ENCODE peak calls at places on chromosomes 13 and 19, in eight cellular contexts. B is fibroblast of mammary gland; M is GM12878; T is thoracic aorta; S is CD8-positive, alpha-beta T cell; Y is left ventricle myocardium inferior; Q is astrocyte of the cerebellum; W is dorsolateral prefrontal cortex. A is an unnamed sample.

GRCh38 chr13:46676378-46676725 is 120.6 kb downstream of the ESD start:
- DNase-seq in B (no peak), M (no peak), T (no peak), S (no peak), Y (no peak), Q (no peak), W (no peak), A (no peak)

GRCh38 chr13:23622991-23623390 is 52.8 kb downstream of the TNFRSF19 start:
- DNase-seq in B (no peak), M (peak; percentile 36), T (no peak), S (no peak), Y (no peak), Q (no peak), W (no peak), A (peak; percentile 30)

GRCh38 chr13:33208290-33208990 is 77.1 kb downstream of the STARD13 start:
- DNase-seq in B (peak; percentile 48), M (no peak), T (no peak), S (no peak), Y (no peak), Q (no peak), W (no peak), A (no peak)

GRCh38 chr19:13955662-13956364 is 3.5 kb downstream of the DCAF15 start:
- DNase-seq in B (no peak), M (no peak), T (no peak), S (no peak), Y (no peak), Q (no peak), W (no peak), A (no peak)

GRCh38 chr19:46731007-46731501 is 14.1 kb upstream of the PRKD2 start:
- DNase-seq in B (peak; percentile 93), M (no peak), T (no peak), S (no peak), Y (no peak), Q (peak; percentile 86), W (no peak), A (no peak)

GRCh38 chr13:41764558-41764957 is 196.4 kb downstream of the VWA8 start:
- DNase-seq in B (no peak), M (no peak), T (no peak), S (no peak), Y (no peak), Q (no peak), W (no peak), A (no peak)

GRCh38 chr19:33861950-33862349 is 65.3 kb downstream of the KCTD15 start:
- DNase-seq in B (no peak), M (no peak), T (no peak), S (no peak), Y (no peak), Q (no peak), W (no peak), A (no peak)

GRCh38 chr19:512548-513365 is 5.5 kb downstream of the TPGS1 start:
- DNase-seq in B (no peak), M (no peak), T (no peak), S (peak; percentile 11), Y (no peak), Q (no peak), W (no peak), A (no peak)

GRCh38 chr13:35485451-35485850 is 9.0 kb upstream of the MAB21L1 start:
- DNase-seq in B (no peak), M (no peak), T (no peak), S (no peak), Y (no peak), Q (no peak), W (no peak), A (no peak)

GRCh38 chr19:447816-448546 is 12.9 kb downstream of the SHC2 start:
- DNase-seq in B (no peak), M (no peak), T (no peak), S (no peak), Y (no peak), Q (no peak), W (no peak), A (no peak)

GRCh38 chr19:43524922-43525835 is 1.8 kb downstream of the ETHE1 start:
- DNase-seq in B (peak; percentile 29), M (peak; percentile 44), T (peak; percentile 31), S (peak; percentile 32), Y (peak; percentile 49), Q (no peak), W (peak; percentile 34), A (no peak)

GRCh38 chr13:110270507-110270906 is 36.5 kb downstream of the COL4A1 start:
- DNase-seq in B (no peak), M (no peak), T (no peak), S (no peak), Y (no peak), Q (no peak), W (no peak), A (no peak)

GRCh38 chr19:52722062-52723005 is 12.5 kb downstream of the ZNF611 start:
- DNase-seq in B (peak; percentile 86), M (no peak), T (no peak), S (no peak), Y (no peak), Q (peak; percentile 8), W (no peak), A (no peak)

GRCh38 chr19:46990998-46991676 is 28.5 kb upstream of the NPAS1 start:
- DNase-seq in B (peak; percentile 85), M (peak; percentile 21), T (no peak), S (peak; percentile 62), Y (peak; percentile 83), Q (peak; percentile 66), W (peak; percentile 86), A (peak; percentile 22)

GRCh38 chr19:11263726-11264125 is 1.4 kb upstream of the DOCK6 start:
- DNase-seq in B (no peak), M (no peak), T (no peak), S (no peak), Y (no peak), Q (no peak), W (no peak), A (no peak)

GRCh38 chr13:104823709-104824108 is 1711.8 kb downstream of the EFNB2 start:
- DNase-seq in B (no peak), M (no peak), T (no peak), S (no peak), Y (no peak), Q (no peak), W (no peak), A (no peak)

GRCh38 chr19:34193876-34194275 is 21.6 kb downstream of the LSM14A start:
- DNase-seq in B (no peak), M (no peak), T (no peak), S (no peak), Y (no peak), Q (no peak), W (no peak), A (no peak)

GRCh38 chr19:4278926-4279529 is at the start of gene SHD:
- DNase-seq in B (no peak), M (no peak), T (no peak), S (no peak), Y (no peak), Q (no peak), W (peak; percentile 8), A (no peak)

GRCh38 chr19:4277051-4277700 is 1.9 kb upstream of the SHD start:
- DNase-seq in B (no peak), M (no peak), T (no peak), S (no peak), Y (no peak), Q (no peak), W (no peak), A (no peak)

GRCh38 chr19:4278460-4278901 is 585 bp upstream of the SHD start:
- DNase-seq in B (no peak), M (no peak), T (no peak), S (no peak), Y (no peak), Q (no peak), W (no peak), A (no peak)

GRCh38 chr19:4278010-4278409 is 1.1 kb upstream of the SHD start:
- DNase-seq in B (no peak), M (no peak), T (no peak), S (no peak), Y (no peak), Q (no peak), W (no peak), A (no peak)

GRCh38 chr19:4279530-4280422 is 710 bp downstream of the SHD start:
- DNase-seq in B (no peak), M (no peak), T (no peak), S (no peak), Y (no peak), Q (no peak), W (no peak), A (no peak)
- H3K4me3 ChIP-seq in B (no peak overlapping the region), M (no peak overlapping the region), T (peak overlapping the region; percentile 5), S (no peak overlapping the region), Y (peak overlapping the region; percentile 59), Q (peak overlapping the region; percentile 23), W (peak overlapping the region; percentile 67), A (no peak overlapping the region)

GRCh38 chr19:6753178-6754031 is 13.8 kb downstream of the SH2D3A start:
- DNase-seq in B (peak; percentile 69), M (peak; percentile 57), T (no peak), S (peak; percentile 73), Y (peak; percentile 78), Q (no peak), W (no peak), A (peak; percentile 65)
- TF ChIP-seq CTCF in B (peak; percentile 24), M (peak; percentile 58), T (peak; percentile 49), S (peak; percentile 47), Y (peak; percentile 63), Q (peak; percentile 40), W (peak; percentile 40), A (peak; percentile 59)

GRCh38 chr13:106468948-106469590 is 66.4 kb downstream of the EFNB2 start:
- DNase-seq in B (no peak), M (no peak), T (no peak), S (no peak), Y (no peak), Q (no peak), W (no peak), A (no peak)
- H3K4me3 ChIP-seq in B (no peak overlapping the region), M (no peak overlapping the region), T (no peak overlapping the region), S (no peak overlapping the region), Y (no peak overlapping the region), Q (no peak overlapping the region), W (no peak overlapping the region), A (no peak overlapping the region)

GRCh38 chr13:30584332-30584731 is 33.4 kb upstream of the USPL1 start:
- DNase-seq in B (no peak), M (no peak), T (no peak), S (no peak), Y (no peak), Q (no peak), W (no peak), A (no peak)

GRCh38 chr13:30577381-30577780 is 40.3 kb upstream of the USPL1 start:
- DNase-seq in B (peak; percentile 96), M (peak; percentile 72), T (no peak), S (peak; percentile 34), Y (no peak), Q (peak; percentile 78), W (no peak), A (peak; percentile 55)

GRCh38 chr13:30585748-30586262 is 31.9 kb upstream of the USPL1 start:
- DNase-seq in B (peak; percentile 61), M (no peak), T (no peak), S (no peak), Y (no peak), Q (peak; percentile 66), W (no peak), A (no peak)

GRCh38 chr13:30580852-30581502 is 36.7 kb upstream of the USPL1 start:
- DNase-seq in B (no peak), M (no peak), T (no peak), S (no peak), Y (no peak), Q (no peak), W (no peak), A (no peak)

DNA sequence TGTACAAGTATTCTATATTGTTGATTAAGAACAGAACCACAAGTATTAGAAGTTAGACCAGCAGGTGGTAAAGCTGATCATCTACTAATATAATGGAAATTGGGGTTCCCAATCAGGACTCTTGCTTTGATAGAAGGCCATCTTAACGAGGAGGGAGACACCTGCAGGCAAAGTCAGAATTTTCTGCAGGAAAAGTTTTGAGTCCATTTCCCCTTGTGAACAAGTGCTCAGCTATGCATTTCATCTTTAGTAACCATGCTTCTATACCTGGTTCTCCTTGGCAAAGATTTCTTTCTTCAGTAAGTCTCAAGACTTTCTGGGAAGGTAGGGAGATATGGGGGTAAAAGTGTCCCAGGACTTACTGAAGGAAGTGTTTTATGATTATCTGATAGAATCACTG is 36.1 kb upstream of the USPL1 start:
- DNase-seq in B (peak; percentile 37), M (no peak), T (no peak), S (no peak), Y (no peak), Q (no peak), W (no peak), A (no peak)
- TF ChIP-seq CTCF in B (peak; percentile 38), M (peak; percentile 26), T (no peak), S (no peak), Y (no peak), Q (peak; percentile 43), W (no peak), A (peak; percentile 40)

A was measured in GM12864.